ENCODE peak calls at places on chromosomes 5 and 9, in five cellular contexts. One of them, this sample, is unnamed.

GRCh38 chr5:154368041-154368800 is 77.6 kb upstream of the SAP30L start:
- DNase-seq in activated B cell treated with CpG ODN at 0.5 μM for 24 hours: no peak
- DNase-seq in lower leg skin: no peak
- DNase-seq in RWPE1: peak
- DNase-seq in cardiac fibroblast: peak
- DNase-seq in this sample: no peak

GRCh38 chr5:163369986-163370385 is 67.4 kb upstream of the CCNG1 start:
- DNase-seq in activated B cell treated with CpG ODN at 0.5 μM for 24 hours: no peak
- DNase-seq in lower leg skin: no peak
- DNase-seq in RWPE1: no peak
- DNase-seq in cardiac fibroblast: no peak
- DNase-seq in this sample: no peak

GRCh38 chr5:93894471-93895354 is 153.3 kb upstream of the POU5F2 start:
- DNase-seq in activated B cell treated with CpG ODN at 0.5 μM for 24 hours: no peak
- DNase-seq in lower leg skin: no peak
- DNase-seq in RWPE1: no peak
- DNase-seq in cardiac fibroblast: peak
- DNase-seq in this sample: no peak

GRCh38 chr5:100731768-100732167 is 171.3 kb downstream of the ST8SIA4 start:
- DNase-seq in activated B cell treated with CpG ODN at 0.5 μM for 24 hours: no peak
- DNase-seq in lower leg skin: no peak
- DNase-seq in RWPE1: peak
- DNase-seq in cardiac fibroblast: no peak
- DNase-seq in this sample: no peak

GRCh38 chr5:56288880-56289601 is 55.9 kb upstream of the ANKRD55 start:
- DNase-seq in activated B cell treated with CpG ODN at 0.5 μM for 24 hours: no peak
- DNase-seq in lower leg skin: no peak
- DNase-seq in RWPE1: no peak
- DNase-seq in cardiac fibroblast: no peak
- DNase-seq in this sample: no peak

GRCh38 chr5:19492861-19493260 is 495.1 kb downstream of the CDH18 start:
- DNase-seq in activated B cell treated with CpG ODN at 0.5 μM for 24 hours: no peak
- DNase-seq in lower leg skin: no peak
- DNase-seq in RWPE1: no peak
- DNase-seq in cardiac fibroblast: no peak
- DNase-seq in this sample: no peak

GRCh38 chr5:82418608-82418950 is 140.4 kb upstream of the RPS23 start:
- DNase-seq in activated B cell treated with CpG ODN at 0.5 μM for 24 hours: no peak
- DNase-seq in lower leg skin: no peak
- DNase-seq in RWPE1: no peak
- DNase-seq in cardiac fibroblast: no peak
- DNase-seq in this sample: no peak

GRCh38 chr5:26024774-26025173 is 1013.6 kb downstream of the CDH9 start:
- DNase-seq in activated B cell treated with CpG ODN at 0.5 μM for 24 hours: no peak
- DNase-seq in lower leg skin: no peak
- DNase-seq in RWPE1: no peak
- DNase-seq in cardiac fibroblast: no peak
- DNase-seq in this sample: no peak

GRCh38 chr5:31023105-31023504 is 170.4 kb upstream of the CDH6 start:
- DNase-seq in activated B cell treated with CpG ODN at 0.5 μM for 24 hours: no peak
- DNase-seq in lower leg skin: no peak
- DNase-seq in RWPE1: no peak
- DNase-seq in cardiac fibroblast: peak
- DNase-seq in this sample: no peak

GRCh38 chr5:72955143-72955767 is 586 bp upstream of the FCHO2 start:
- DNase-seq in activated B cell treated with CpG ODN at 0.5 μM for 24 hours: no peak
- DNase-seq in lower leg skin: no peak
- DNase-seq in RWPE1: no peak
- DNase-seq in cardiac fibroblast: no peak
- DNase-seq in this sample: peak

GRCh38 chr9:116700882-116701836 is 14.1 kb downstream of the TRIM32 start:
- DNase-seq in activated B cell treated with CpG ODN at 0.5 μM for 24 hours: no peak
- DNase-seq in lower leg skin: no peak
- DNase-seq in RWPE1: no peak
- DNase-seq in cardiac fibroblast: no peak
- DNase-seq in this sample: no peak

GRCh38 chr5:19140276-19140675 is 847.7 kb downstream of the CDH18 start:
- DNase-seq in activated B cell treated with CpG ODN at 0.5 μM for 24 hours: no peak
- DNase-seq in lower leg skin: no peak
- DNase-seq in RWPE1: no peak
- DNase-seq in cardiac fibroblast: no peak
- DNase-seq in this sample: no peak

GRCh38 chr9:3732077-3733038 is 206.6 kb upstream of the RFX3 start:
- DNase-seq in activated B cell treated with CpG ODN at 0.5 μM for 24 hours: no peak
- DNase-seq in lower leg skin: no peak
- DNase-seq in RWPE1: peak
- DNase-seq in cardiac fibroblast: peak
- DNase-seq in this sample: peak

GRCh38 chr5:73998496-73998895 is 372.5 kb downstream of the ARHGEF28 start:
- DNase-seq in activated B cell treated with CpG ODN at 0.5 μM for 24 hours: no peak
- DNase-seq in lower leg skin: no peak
- DNase-seq in RWPE1: no peak
- DNase-seq in cardiac fibroblast: peak
- DNase-seq in this sample: no peak

GRCh38 chr5:113806250-113806649 is 292.8 kb downstream of the YTHDC2 start:
- DNase-seq in activated B cell treated with CpG ODN at 0.5 μM for 24 hours: no peak
- DNase-seq in lower leg skin: no peak
- DNase-seq in RWPE1: no peak
- DNase-seq in cardiac fibroblast: peak
- DNase-seq in this sample: no peak

GRCh38 chr9:38720083-38720755 is at the start of gene FAM240B:
- DNase-seq in activated B cell treated with CpG ODN at 0.5 μM for 24 hours: no peak
- DNase-seq in lower leg skin: no peak
- DNase-seq in RWPE1: no peak
- DNase-seq in cardiac fibroblast: no peak
- DNase-seq in this sample: no peak

GRCh38 chr5:1801061-1801953 is at the start of gene NDUFS6:
- DNase-seq in activated B cell treated with CpG ODN at 0.5 μM for 24 hours: peak
- DNase-seq in lower leg skin: peak
- DNase-seq in RWPE1: peak
- DNase-seq in cardiac fibroblast: peak
- DNase-seq in this sample: peak

GRCh38 chr9:6996061-6996854 is 238.5 kb downstream of the KDM4C start:
- DNase-seq in activated B cell treated with CpG ODN at 0.5 μM for 24 hours: no peak
- DNase-seq in lower leg skin: no peak
- DNase-seq in RWPE1: no peak
- DNase-seq in cardiac fibroblast: peak
- DNase-seq in this sample: no peak

GRCh38 chr9:131618071-131618479 is 72.8 kb downstream of the PRRT1B start:
- DNase-seq in activated B cell treated with CpG ODN at 0.5 μM for 24 hours: no peak
- DNase-seq in lower leg skin: no peak
- DNase-seq in RWPE1: no peak
- DNase-seq in cardiac fibroblast: peak
- DNase-seq in this sample: no peak

GRCh38 chr5:56192246-56192645 is 40.9 kb downstream of the ANKRD55 start:
- DNase-seq in activated B cell treated with CpG ODN at 0.5 μM for 24 hours: no peak
- DNase-seq in lower leg skin: no peak
- DNase-seq in RWPE1: no peak
- DNase-seq in cardiac fibroblast: no peak
- DNase-seq in this sample: no peak

GRCh38 chr9:3288686-3289085 is 237.1 kb downstream of the RFX3 start:
- DNase-seq in activated B cell treated with CpG ODN at 0.5 μM for 24 hours: no peak
- DNase-seq in lower leg skin: no peak
- DNase-seq in RWPE1: no peak
- DNase-seq in cardiac fibroblast: no peak
- DNase-seq in this sample: no peak

GRCh38 chr5:102867999-102868662 is 113.0 kb downstream of the PAM start:
- DNase-seq in activated B cell treated with CpG ODN at 0.5 μM for 24 hours: no peak
- DNase-seq in lower leg skin: no peak
- DNase-seq in RWPE1: no peak
- DNase-seq in cardiac fibroblast: peak
- DNase-seq in this sample: no peak

GRCh38 chr5:39505751-39506150 is 81.0 kb upstream of the DAB2 start:
- DNase-seq in activated B cell treated with CpG ODN at 0.5 μM for 24 hours: no peak
- DNase-seq in lower leg skin: no peak
- DNase-seq in RWPE1: no peak
- DNase-seq in cardiac fibroblast: no peak
- DNase-seq in this sample: no peak

DNA sequence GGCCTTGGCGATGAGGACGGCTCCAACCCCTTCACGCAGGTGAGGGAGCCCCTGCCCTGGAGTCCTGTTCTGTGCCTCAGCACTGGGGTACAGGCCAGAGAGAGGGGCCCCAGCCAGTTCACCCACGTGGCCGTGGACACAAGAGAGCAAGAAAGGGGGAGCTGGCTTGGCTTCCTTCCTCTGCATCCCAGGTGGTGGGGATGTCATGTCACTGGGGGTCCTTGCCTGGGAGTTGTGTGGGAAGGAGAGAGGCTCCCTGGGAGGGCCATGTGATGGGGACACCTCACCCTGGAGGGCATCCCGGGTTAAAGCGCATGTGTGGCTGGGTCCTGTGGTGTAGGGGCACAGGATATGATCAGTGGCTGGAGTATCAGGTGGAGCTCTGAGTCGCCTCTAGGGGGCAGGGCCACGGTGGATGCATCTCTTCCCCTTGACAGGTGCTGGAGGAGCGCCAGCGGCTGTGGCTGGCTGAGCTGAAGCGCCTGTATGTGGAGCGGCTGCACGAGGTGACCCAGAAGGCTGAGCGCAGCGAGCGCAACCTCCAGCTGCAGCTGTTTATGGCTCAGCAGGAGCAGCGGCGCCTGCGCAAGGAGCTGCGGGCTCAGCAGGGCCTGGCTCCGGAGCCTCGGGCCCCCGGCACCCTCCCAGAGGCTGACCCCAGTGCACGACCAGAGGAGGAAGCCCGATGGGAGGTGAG is 7.5 kb downstream of the N4BP3 start:
- DNase-seq in activated B cell treated with CpG ODN at 0.5 μM for 24 hours: peak
- DNase-seq in lower leg skin: peak
- DNase-seq in RWPE1: peak
- DNase-seq in cardiac fibroblast: peak
- DNase-seq in this sample: peak
- TF ChIP-seq CTCF in activated B cell treated with CpG ODN at 0.5 μM for 24 hours: peak
- TF ChIP-seq CTCF in lower leg skin: no peak
- TF ChIP-seq CTCF in RWPE1: peak
- TF ChIP-seq CTCF in cardiac fibroblast: peak
- TF ChIP-seq CTCF in this sample: peak

DNA sequence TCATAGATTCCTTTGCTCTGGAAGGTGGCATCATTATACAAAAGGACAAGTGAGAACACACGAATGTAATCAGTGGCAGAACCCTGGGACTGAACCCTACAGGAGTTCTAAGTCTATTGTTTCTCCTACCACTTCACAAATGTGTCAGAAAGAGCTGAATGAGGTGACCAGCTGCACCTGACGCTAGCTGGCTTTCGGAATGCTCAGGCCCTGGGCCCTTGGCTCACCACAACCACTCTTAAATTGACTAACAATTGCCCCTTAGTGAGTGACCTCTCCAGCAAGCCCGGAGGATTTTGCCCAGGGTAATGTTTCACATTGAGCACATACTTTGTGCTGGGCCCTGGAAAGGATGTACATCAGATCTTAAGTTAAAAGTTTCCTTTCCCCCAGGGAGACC is 41.2 kb upstream of the ABCA1 start:
- DNase-seq in activated B cell treated with CpG ODN at 0.5 μM for 24 hours: no peak
- DNase-seq in lower leg skin: no peak
- DNase-seq in RWPE1: no peak
- DNase-seq in cardiac fibroblast: no peak
- DNase-seq in this sample: no peak
- TF ChIP-seq CTCF in activated B cell treated with CpG ODN at 0.5 μM for 24 hours: no peak
- TF ChIP-seq CTCF in lower leg skin: no peak
- TF ChIP-seq CTCF in RWPE1: no peak
- TF ChIP-seq CTCF in cardiac fibroblast: no peak
- TF ChIP-seq CTCF in this sample: no peak

DNA sequence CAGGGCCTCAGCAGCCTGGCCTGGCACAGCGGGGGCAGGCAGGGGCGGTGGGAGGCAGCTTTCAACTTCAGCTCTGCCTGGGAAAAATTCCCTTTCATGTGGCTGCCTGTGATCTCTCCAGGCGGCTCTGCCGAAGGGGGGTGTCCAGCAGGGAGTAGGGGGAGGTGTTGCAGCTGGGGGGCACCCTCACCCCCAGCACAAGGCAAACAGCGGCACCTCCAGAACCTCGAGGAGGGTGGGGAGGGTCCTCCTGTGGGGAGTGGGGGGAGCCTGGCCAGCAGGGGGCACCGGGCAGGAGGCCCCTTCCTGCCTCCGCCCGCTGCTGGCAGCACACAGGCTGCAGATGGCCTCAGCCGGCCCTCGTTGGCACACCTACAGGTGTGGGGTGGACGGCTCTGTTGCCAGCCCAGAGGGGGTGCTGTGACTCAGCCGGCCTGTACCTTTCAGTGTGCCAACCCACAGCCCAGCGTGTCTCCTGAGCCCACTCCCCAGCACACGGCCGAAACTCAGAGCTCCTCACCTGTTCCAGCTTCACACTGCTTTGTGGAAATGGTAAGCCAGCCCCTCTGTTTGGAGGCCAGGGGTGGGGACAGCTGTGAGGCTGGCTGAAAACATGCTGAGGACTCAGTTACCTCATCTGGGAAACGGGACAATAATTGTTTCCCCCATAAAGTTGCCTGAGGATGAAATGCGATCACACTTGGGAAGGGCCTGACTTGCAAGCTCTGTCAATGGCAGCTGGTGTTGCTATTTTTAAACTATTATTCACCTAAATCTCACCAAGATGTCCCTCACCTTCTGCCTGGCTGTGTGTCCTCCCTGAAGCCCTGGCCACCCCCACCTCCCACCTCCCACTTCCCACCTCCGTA is 37.0 kb downstream of the CXXC5 start:
- DNase-seq in activated B cell treated with CpG ODN at 0.5 μM for 24 hours: no peak
- DNase-seq in lower leg skin: no peak
- DNase-seq in RWPE1: no peak
- DNase-seq in cardiac fibroblast: no peak
- DNase-seq in this sample: no peak
- TF ChIP-seq CTCF in activated B cell treated with CpG ODN at 0.5 μM for 24 hours: no peak
- TF ChIP-seq CTCF in lower leg skin: no peak
- TF ChIP-seq CTCF in RWPE1: no peak
- TF ChIP-seq CTCF in cardiac fibroblast: no peak
- TF ChIP-seq CTCF in this sample: no peak

GRCh38 chr5:54090495-54091084 is 219.8 kb downstream of the ARL15 start:
- DNase-seq in activated B cell treated with CpG ODN at 0.5 μM for 24 hours: no peak
- DNase-seq in lower leg skin: no peak
- DNase-seq in RWPE1: peak
- DNase-seq in cardiac fibroblast: peak
- DNase-seq in this sample: no peak
- TF ChIP-seq CTCF in activated B cell treated with CpG ODN at 0.5 μM for 24 hours: no peak
- TF ChIP-seq CTCF in lower leg skin: no peak
- TF ChIP-seq CTCF in RWPE1: no peak
- TF ChIP-seq CTCF in cardiac fibroblast: peak
- TF ChIP-seq CTCF in this sample: no peak

DNA sequence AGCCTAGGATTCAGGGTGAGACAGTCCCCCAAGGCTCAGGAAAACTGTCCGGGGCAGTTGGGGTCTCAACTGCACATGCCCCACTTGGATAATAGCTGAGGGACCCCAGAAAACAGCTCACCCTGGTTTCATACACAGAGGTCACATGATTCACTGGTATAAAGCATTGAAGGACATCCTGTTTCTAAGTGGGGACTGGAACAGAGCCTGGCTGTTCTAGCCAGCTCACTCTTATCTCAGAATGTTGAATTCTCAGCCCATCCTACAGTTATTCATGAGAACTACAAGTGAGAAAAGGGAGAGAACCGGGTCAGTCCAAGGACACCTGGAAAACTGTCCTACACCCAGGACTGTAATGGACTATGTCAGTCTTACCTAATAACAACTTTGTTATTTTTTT is 170.9 kb downstream of the FGF1 start:
- DNase-seq in activated B cell treated with CpG ODN at 0.5 μM for 24 hours: no peak
- DNase-seq in lower leg skin: peak
- DNase-seq in RWPE1: no peak
- DNase-seq in cardiac fibroblast: peak
- DNase-seq in this sample: no peak
- TF ChIP-seq CTCF in activated B cell treated with CpG ODN at 0.5 μM for 24 hours: no peak
- TF ChIP-seq CTCF in lower leg skin: no peak
- TF ChIP-seq CTCF in RWPE1: no peak
- TF ChIP-seq CTCF in cardiac fibroblast: no peak
- TF ChIP-seq CTCF in this sample: no peak